ENCODE peak calls at places on chromosomes 13 and 19, in four cellular contexts. One of them, this sample, is unnamed.

GRCh38 chr19:32231691-32232090 is 113.7 kb upstream of the ZNF507 start:
- DNase-seq in WTC11: no peak
- DNase-seq in adrenal gland: no peak
- DNase-seq in ureter: no peak
- DNase-seq in this sample: no peak

GRCh38 chr13:62014299-62014698 is 598.6 kb upstream of the PCDH20 start:
- DNase-seq in WTC11: no peak
- DNase-seq in adrenal gland: no peak
- DNase-seq in ureter: no peak
- DNase-seq in this sample: no peak

GRCh38 chr19:14048439-14049153 is 13.3 kb downstream of the PALM3 start:
- DNase-seq in WTC11: peak; percentile 92
- DNase-seq in adrenal gland: peak; percentile 52
- DNase-seq in ureter: no peak
- DNase-seq in this sample: peak; percentile 85

GRCh38 chr19:56837892-56838679 is 2.4 kb downstream of the PEG3 start:
- DNase-seq in WTC11: no peak
- DNase-seq in adrenal gland: peak; percentile 80
- DNase-seq in ureter: peak; percentile 71
- DNase-seq in this sample: no peak

GRCh38 chr13:37602743-37603381 is 4.3 kb upstream of the POSTN start:
- DNase-seq in WTC11: no peak
- DNase-seq in adrenal gland: no peak
- DNase-seq in ureter: no peak
- DNase-seq in this sample: no peak

GRCh38 chr13:42814868-42815267 is 33.5 kb downstream of the FAM216B start:
- DNase-seq in WTC11: no peak
- DNase-seq in adrenal gland: no peak
- DNase-seq in ureter: no peak
- DNase-seq in this sample: no peak

GRCh38 chr19:53308339-53308811 is 25.2 kb upstream of the ZNF845 start:
- DNase-seq in WTC11: peak; percentile 87
- DNase-seq in adrenal gland: peak; percentile 26
- DNase-seq in ureter: no peak
- DNase-seq in this sample: no peak

GRCh38 chr19:51514866-51515481 is 13.4 kb upstream of the SIGLEC12 start:
- DNase-seq in WTC11: no peak
- DNase-seq in adrenal gland: no peak
- DNase-seq in ureter: no peak
- DNase-seq in this sample: no peak

GRCh38 chr13:79589605-79590511 is 108.9 kb downstream of the NDFIP2 start:
- DNase-seq in WTC11: no peak
- DNase-seq in adrenal gland: no peak
- DNase-seq in ureter: no peak
- DNase-seq in this sample: no peak

GRCh38 chr13:27442797-27443196 is 7.6 kb downstream of the MTIF3 start:
- DNase-seq in WTC11: no peak
- DNase-seq in adrenal gland: no peak
- DNase-seq in ureter: no peak
- DNase-seq in this sample: no peak

GRCh38 chr13:57633141-57633949 is 1.8 kb downstream of the PCDH17 start:
- DNase-seq in WTC11: peak; percentile 88
- DNase-seq in adrenal gland: peak; percentile 26
- DNase-seq in ureter: no peak
- DNase-seq in this sample: no peak

GRCh38 chr19:42601811-42602443 is 7.2 kb upstream of the CEACAM8 start:
- DNase-seq in WTC11: peak; percentile 64
- DNase-seq in adrenal gland: peak; percentile 25
- DNase-seq in ureter: no peak
- DNase-seq in this sample: no peak

GRCh38 chr13:113918981-113919646 is 54.8 kb downstream of the C13orf46 start:
- DNase-seq in WTC11: peak; percentile 4
- DNase-seq in adrenal gland: no peak
- DNase-seq in ureter: peak; percentile 26
- DNase-seq in this sample: peak; percentile 15

GRCh38 chr13:111913790-111914189 is 153.2 kb upstream of the SOX1 start:
- DNase-seq in WTC11: no peak
- DNase-seq in adrenal gland: no peak
- DNase-seq in ureter: peak; percentile 26
- DNase-seq in this sample: no peak

GRCh38 chr13:36801035-36801434 is 18.0 kb upstream of the RFXAP start:
- DNase-seq in WTC11: no peak
- DNase-seq in adrenal gland: no peak
- DNase-seq in ureter: no peak
- DNase-seq in this sample: no peak

GRCh38 chr13:111115051-111115840 is at the start of gene ARHGEF7:
- DNase-seq in WTC11: peak; percentile 40
- DNase-seq in adrenal gland: peak; percentile 22
- DNase-seq in ureter: no peak
- DNase-seq in this sample: no peak

GRCh38 chr13:99617474-99618255 is 116.4 kb downstream of the TM9SF2 start:
- DNase-seq in WTC11: peak; percentile 73
- DNase-seq in adrenal gland: peak; percentile 39
- DNase-seq in ureter: no peak
- DNase-seq in this sample: no peak

GRCh38 chr13:47044842-47045241 is 148.0 kb upstream of the HTR2A start:
- DNase-seq in WTC11: no peak
- DNase-seq in adrenal gland: no peak
- DNase-seq in ureter: no peak
- DNase-seq in this sample: no peak

GRCh38 chr13:88887045-88887662 is 1216.0 kb downstream of the SLITRK5 start:
- DNase-seq in WTC11: peak; percentile 27
- DNase-seq in adrenal gland: no peak
- DNase-seq in ureter: no peak
- DNase-seq in this sample: no peak

GRCh38 chr19:13060964-13061927 is 41.4 kb downstream of the LYL1 start:
- DNase-seq in WTC11: peak; percentile 93
- DNase-seq in adrenal gland: peak; percentile 83
- DNase-seq in ureter: peak; percentile 87
- DNase-seq in this sample: peak; percentile 87

GRCh38 chr13:92097337-92097903 is 699.0 kb downstream of the GPC5 start:
- DNase-seq in WTC11: no peak
- DNase-seq in adrenal gland: no peak
- DNase-seq in ureter: no peak
- DNase-seq in this sample: no peak

GRCh38 chr19:8610928-8611284 is 391 bp upstream of the ADAMTS10 start:
- DNase-seq in WTC11: no peak
- DNase-seq in adrenal gland: no peak
- DNase-seq in ureter: no peak
- DNase-seq in this sample: no peak

GRCh38 chr13:76683854-76684253 is 202.4 kb downstream of the KCTD12 start:
- DNase-seq in WTC11: no peak
- DNase-seq in adrenal gland: no peak
- DNase-seq in ureter: no peak
- DNase-seq in this sample: no peak

GRCh38 chr19:1474011-1474764 is 4.8 kb downstream of the C19orf25 start:
- DNase-seq in WTC11: peak; percentile 11
- DNase-seq in adrenal gland: peak; percentile 66
- DNase-seq in ureter: no peak
- DNase-seq in this sample: no peak

GRCh38 chr13:105144020-105144419 is 1391.4 kb downstream of the EFNB2 start:
- DNase-seq in WTC11: no peak
- DNase-seq in adrenal gland: no peak
- DNase-seq in ureter: no peak
- DNase-seq in this sample: no peak

This sample was measured in activated CD4-positive, CD25-positive, alpha-beta regulatory T cell treated with anti-CD3 and anti-CD28 coated beads, Interleukin-2, amount 50 U/mL, for 72 hours.